ENCODE peak calls at places on chromosome X, in four cellular contexts. B is NCI-H446, Y is RPMI7951, V is GOT3. P is an unnamed sample.

GRCh38 chrX:5976332-5976731 is 252.3 kb downstream of the NLGN4X start:
- DNase-seq in Y (no peak), B (no peak), V (no peak), P (no peak)

GRCh38 chrX:133640161-133641015 is 225.1 kb upstream of the GPC4 start:
- DNase-seq in Y (no peak), V (no peak), B (no peak), P (no peak)

GRCh38 chrX:48165246-48165645 is 31.3 kb downstream of the SSX5 start:
- DNase-seq in V (no peak), Y (peak), B (no peak), P (no peak)

GRCh38 chrX:38654302-38654701 is 93.0 kb downstream of the TSPAN7 start:
- DNase-seq in B (peak), V (no peak), Y (peak), P (peak)

GRCh38 chrX:39619182-39620009 is 478.4 kb downstream of the BCOR start:
- DNase-seq in B (no peak), V (no peak), Y (peak), P (peak)

GRCh38 chrX:666762-667161 is 36.2 kb downstream of the SHOX start:
- DNase-seq in B (no peak), Y (peak), V (no peak), P (no peak)

GRCh38 chrX:104445591-104445990 is 120.4 kb upstream of the IL1RAPL2 start:
- DNase-seq in Y (no peak), B (no peak), V (no peak), P (no peak)

GRCh38 chrX:20973038-20973437 is 401.2 kb upstream of the CNKSR2 start:
- DNase-seq in Y (no peak), V (no peak), B (no peak), P (no peak)

GRCh38 chrX:9958183-9958582 is 9.0 kb upstream of the CLDN34 start:
- DNase-seq in Y (no peak), V (no peak), B (no peak), P (no peak)

GRCh38 chrX:13092455-13092941 is 48.1 kb upstream of the FAM9C start:
- DNase-seq in Y (no peak), V (no peak), B (no peak), P (no peak)

GRCh38 chrX:153439977-153440376 is 5.9 kb downstream of the TREX2 start:
- DNase-seq in V (no peak), B (no peak), Y (no peak), P (no peak)

GRCh38 chrX:71210829-71211228 is 12.2 kb upstream of the GJB1 start:
- DNase-seq in B (no peak), V (no peak), Y (no peak), P (no peak)

GRCh38 chrX:139759637-139760036 is 51.7 kb upstream of the MCF2 start:
- DNase-seq in V (no peak), Y (peak), B (peak), P (peak)

GRCh38 chrX:147803948-147804347 is 107.8 kb upstream of the FMR1 start:
- DNase-seq in Y (no peak), B (peak), V (no peak), P (no peak)

GRCh38 chrX:13473666-13474516 is 95.5 kb upstream of the EGFL6 start:
- DNase-seq in Y (no peak), B (no peak), V (no peak), P (peak)

GRCh38 chrX:24002792-24003191 is 24.2 kb downstream of the KLHL15 start:
- DNase-seq in B (no peak), Y (no peak), V (no peak), P (no peak)

GRCh38 chrX:153922932-153923857 is 2.9 kb downstream of the ARHGAP4 start:
- DNase-seq in Y (peak), V (no peak), B (peak), P (peak)

GRCh38 chrX:43500240-43500639 is 155.9 kb upstream of the MAOA start:
- DNase-seq in Y (no peak), B (no peak), V (no peak), P (no peak)

GRCh38 chrX:143437439-143437838 is 79.8 kb downstream of the SPANXN3 start:
- DNase-seq in V (no peak), Y (peak), B (no peak), P (peak)

GRCh38 chrX:150635952-150636351 is 57.2 kb upstream of the MTMR1 start:
- DNase-seq in Y (peak), B (no peak), V (no peak), P (peak)

GRCh38 chrX:115649461-115650063 is 88.6 kb downstream of the PLS3 start:
- DNase-seq in B (no peak), Y (no peak), V (no peak), P (peak)

GRCh38 chrX:44261286-44261685 is 82.2 kb downstream of the EFHC2 start:
- DNase-seq in B (no peak), Y (no peak), V (no peak), P (no peak)

GRCh38 chrX:10235851-10236250 is 79.1 kb downstream of the CLCN4 start:
- DNase-seq in Y (peak), B (no peak), V (no peak), P (peak)